ENCODE peak calls at places on chromosome 12, in six cellular contexts. X is GM13976; M is iris pigment epithelial cell; N is HuH-7.5; D is activated CD4-positive, CD25-positive, alpha-beta regulatory T cell treated with anti-CD3 and anti-CD28 coated beads, Interleukin-2, amount 50 U/mL, for 72 hours; K is activated gamma-delta T cell treated with Interleukin-2 at 50 U/mL for 16 hours. W is an unnamed sample.

GRCh38 chr12:12924169-12924568 is 27.8 kb downstream of the GPRC5D start:
- DNase-seq in M (no peak), N (no peak), X (no peak), K (no peak), D (no peak), W (no peak)

GRCh38 chr12:6234906-6235305 is 34.7 kb downstream of the CD9 start:
- DNase-seq in X (no peak), K (no peak), N (no peak), D (no peak), M (no peak), W (no peak)

GRCh38 chr12:90801776-90802175 is 153.2 kb downstream of the CCER1 start:
- DNase-seq in X (no peak), N (no peak), M (peak; percentile 16), K (no peak), D (no peak), W (no peak)

GRCh38 chr12:81417056-81417455 is 339.2 kb downstream of the ACSS3 start:
- DNase-seq in N (no peak), X (no peak), D (no peak), K (no peak), M (no peak), W (no peak)

GRCh38 chr12:49664591-49665146 is 41.3 kb downstream of the PRPF40B start:
- DNase-seq in M (no peak), X (no peak), K (no peak), N (no peak), D (no peak), W (peak; percentile 50)

GRCh38 chr12:106248849-106249371 is 1.1 kb upstream of the CKAP4 start:
- DNase-seq in K (peak; percentile 17), N (no peak), X (no peak), D (no peak), M (peak; percentile 78), W (no peak)

GRCh38 chr12:96687719-96688118 is 198.3 kb downstream of the CFAP54 start:
- DNase-seq in K (no peak), D (no peak), N (no peak), M (no peak), X (no peak), W (no peak)

GRCh38 chr12:9087087-9087835 is 28.5 kb downstream of the A2M start:
- DNase-seq in K (no peak), N (no peak), D (no peak), X (no peak), M (no peak), W (no peak)

GRCh38 chr12:103469716-103470115 is 26.1 kb downstream of the C12orf42 start:
- DNase-seq in K (no peak), N (no peak), D (no peak), X (no peak), M (no peak), W (no peak)

GRCh38 chr12:123914726-123915345 is 57.8 kb downstream of the CCDC92 start:
- DNase-seq in N (no peak), M (no peak), K (no peak), X (no peak), D (no peak), W (no peak)

GRCh38 chr12:104042580-104042979 is 7.4 kb downstream of the GLT8D2 start:
- DNase-seq in X (no peak), M (no peak), K (no peak), N (no peak), D (no peak), W (no peak)